ENCODE peak calls at places on chromosome 1, in eight cellular contexts. G is dorsolateral prefrontal cortex; O is naive thymus-derived CD4-positive, alpha-beta T cell; F is NCI-H2171; D is lower leg skin; B is aorta; Q is NCI-H446 treated with DMSO at 0.1 percent for 48 hours; H is stimulated activated CD4-positive, alpha-beta T cell treated with anti-CD3 and anti-CD28 coated beads, Interleukin-4, amount 100 ng/mL, for 24 hours. I is an unnamed sample.

GRCh38 chr1:154729031-154729442 is 121.1 kb upstream of the ADAR start:
- DNase-seq in G (no peak), O (no peak), F (no peak), D (no peak), B (no peak), Q (no peak), H (no peak), I (no peak)

GRCh38 chr1:96545935-96546656 is 175.5 kb upstream of the PTBP2 start:
- DNase-seq in G (no peak), O (no peak), F (no peak), D (no peak), B (no peak), Q (no peak), H (no peak), I (no peak)

GRCh38 chr1:53942149-53942957 is 3.1 kb downstream of the IFT25 start:
- DNase-seq in G (no peak), O (no peak), F (no peak), D (no peak), B (no peak), Q (no peak), H (no peak), I (no peak)

GRCh38 chr1:247165674-247166073 is 6.1 kb downstream of the ZNF124 start:
- DNase-seq in G (no peak), O (no peak), F (no peak), D (no peak), B (no peak), Q (no peak), H (no peak), I (no peak)

GRCh38 chr1:150574260-150575071 is 4.9 kb downstream of the MCL1 start:
- DNase-seq in G (no peak), O (no peak), F (no peak), D (no peak), B (no peak), Q (no peak), H (no peak), I (no peak)

GRCh38 chr1:168236836-168237611 is 11.2 kb downstream of the SFT2D2 start:
- DNase-seq in G (no peak), O (no peak), F (no peak), D (no peak), B (no peak), Q (no peak), H (peak; percentile 40), I (no peak)

GRCh38 chr1:175410560-175410959 is 218.0 kb upstream of the KIAA0040 start:
- DNase-seq in G (no peak), O (no peak), F (no peak), D (no peak), B (no peak), Q (no peak), H (no peak), I (no peak)

GRCh38 chr1:39992229-39992628 is 37.3 kb downstream of the MFSD2A start:
- DNase-seq in G (no peak), O (no peak), F (no peak), D (no peak), B (no peak), Q (no peak), H (no peak), I (no peak)

GRCh38 chr1:94677714-94678113 is 136.2 kb upstream of the F3 start:
- DNase-seq in G (no peak), O (no peak), F (no peak), D (no peak), B (no peak), Q (peak; percentile 5), H (no peak), I (no peak)

GRCh38 chr1:217540321-217540720 is 90.6 kb downstream of the GPATCH2 start:
- DNase-seq in G (no peak), O (no peak), F (no peak), D (no peak), B (no peak), Q (no peak), H (no peak), I (no peak)

GRCh38 chr1:38680801-38681510 is 178.6 kb downstream of the RRAGC start:
- DNase-seq in G (no peak), O (no peak), F (no peak), D (no peak), B (no peak), Q (no peak), H (no peak), I (no peak)

GRCh38 chr1:168491527-168492164 is 52.2 kb downstream of the XCL2 start:
- DNase-seq in G (no peak), O (no peak), F (no peak), D (no peak), B (no peak), Q (no peak), H (no peak), I (no peak)